ENCODE peak calls at places on chromosome 1, in six cellular contexts. S is nephron progenitor cell; R is CD8-positive, alpha-beta T cell; I is heart right ventricle; L is breast epithelium; B is fibroblast of mammary gland. M is an unnamed sample.

GRCh38 chr1:184595609-184596008 is 159.0 kb downstream of the EDEM3 start:
- DNase-seq in S (no peak), R (no peak), I (no peak), L (no peak), B (peak), M (no peak)

GRCh38 chr1:239678181-239678580 is 291.8 kb downstream of the CHRM3 start:
- DNase-seq in S (no peak), R (no peak), I (no peak), L (no peak), B (no peak), M (no peak)

GRCh38 chr1:29575277-29575676 is 339.0 kb downstream of the PTPRU start:
- DNase-seq in S (no peak), R (no peak), I (peak), L (no peak), B (no peak), M (no peak)

GRCh38 chr1:214838351-214838750 is 235.4 kb downstream of the CENPF start:
- DNase-seq in S (no peak), R (no peak), I (no peak), L (no peak), B (peak), M (no peak)

GRCh38 chr1:25890249-25891034 is 14.9 kb upstream of the PAQR7 start:
- DNase-seq in S (no peak), R (no peak), I (no peak), L (peak), B (peak), M (no peak)

GRCh38 chr1:227779651-227780050 is 35.8 kb upstream of the PRSS38 start:
- DNase-seq in S (no peak), R (no peak), I (no peak), L (no peak), B (no peak), M (no peak)

GRCh38 chr1:230853736-230854135 is 14.6 kb downstream of the C1orf198 start:
- DNase-seq in S (no peak), R (no peak), I (no peak), L (no peak), B (no peak), M (no peak)

GRCh38 chr1:199612976-199613774 is 414.3 kb upstream of the NR5A2 start:
- DNase-seq in S (no peak), R (no peak), I (no peak), L (no peak), B (peak), M (no peak)

GRCh38 chr1:3785045-3785444 is 11.3 kb downstream of the LRRC47 start:
- DNase-seq in S (no peak), R (no peak), I (peak), L (no peak), B (no peak), M (no peak)

GRCh38 chr1:97488505-97488904 is 432.3 kb downstream of the DPYD start:
- DNase-seq in S (no peak), R (no peak), I (no peak), L (no peak), B (peak), M (no peak)

GRCh38 chr1:187067160-187067559 is 238.4 kb downstream of the PLA2G4A start:
- DNase-seq in S (no peak), R (no peak), I (no peak), L (no peak), B (no peak), M (no peak)

DNA sequence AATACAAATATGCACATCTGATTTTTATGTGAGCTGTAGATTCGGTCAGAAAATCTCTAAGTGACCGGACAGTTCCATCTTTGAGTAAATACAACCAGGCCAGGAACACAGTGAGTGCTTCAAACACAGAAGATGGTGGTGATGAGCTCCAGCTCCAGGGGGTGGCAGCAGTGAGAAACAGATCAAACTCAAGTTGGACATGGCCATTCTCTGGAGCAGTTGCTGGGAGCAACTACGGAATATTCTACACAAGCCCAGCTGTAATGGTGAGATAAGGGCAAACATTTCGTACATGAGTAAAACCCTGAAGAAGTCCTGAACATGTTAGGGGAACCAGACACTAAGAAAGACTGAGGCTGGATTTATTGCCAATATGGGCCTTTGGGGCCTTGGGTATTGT is 100.7 kb downstream of the BARHL2 start:
- DNase-seq in S (peak), R (no peak), I (no peak), L (no peak), B (no peak), M (no peak)
- TF ChIP-seq CTCF in S (no peak), R (no peak), I (no peak), L (no peak), B (no peak), M (peak)

GRCh38 chr1:152000989-152001630 is 7.5 kb upstream of the S100A10 start:
- DNase-seq in S (no peak), R (no peak), I (no peak), L (peak), B (no peak), M (no peak)

GRCh38 chr1:152002960-152003359 is 9.3 kb upstream of the S100A10 start:
- DNase-seq in S (no peak), R (no peak), I (no peak), L (no peak), B (no peak), M (no peak)

GRCh38 chr1:152001631-152002584 is 8.2 kb upstream of the S100A10 start:
- DNase-seq in S (peak), R (peak), I (peak), L (peak), B (peak), M (peak)

GRCh38 chr1:152005360-152005912 is 11.8 kb upstream of the S100A10 start:
- DNase-seq in S (no peak), R (no peak), I (no peak), L (no peak), B (no peak), M (no peak)

GRCh38 chr1:152003846-152004442 is 10.3 kb upstream of the S100A10 start:
- DNase-seq in S (no peak), R (no peak), I (no peak), L (no peak), B (no peak), M (no peak)
- TF ChIP-seq CTCF in S (no peak), R (no peak), I (no peak), L (no peak), B (peak), M (no peak)

GRCh38 chr1:206929509-206929908 is 7.8 kb upstream of the FCMR start:
- DNase-seq in S (no peak), R (no peak), I (no peak), L (no peak), B (no peak), M (no peak)
- TF ChIP-seq CTCF in S (no peak), R (no peak), I (no peak), L (no peak), B (no peak), M (no peak)

GRCh38 chr1:212946872-212947271 is 3.5 kb upstream of the VASH2 start:
- DNase-seq in S (no peak), R (no peak), I (no peak), L (no peak), B (no peak), M (no peak)

GRCh38 chr1:212952596-212952995 is 2.3 kb downstream of the VASH2 start:
- DNase-seq in S (no peak), R (no peak), I (no peak), L (no peak), B (no peak), M (no peak)

GRCh38 chr1:212949771-212950170 is 570 bp upstream of the VASH2 start:
- DNase-seq in S (no peak), R (no peak), I (no peak), L (no peak), B (no peak), M (no peak)

GRCh38 chr1:212951058-212951923 is 950 bp downstream of the VASH2 start:
- DNase-seq in S (peak), R (no peak), I (no peak), L (no peak), B (no peak), M (no peak)

DNA sequence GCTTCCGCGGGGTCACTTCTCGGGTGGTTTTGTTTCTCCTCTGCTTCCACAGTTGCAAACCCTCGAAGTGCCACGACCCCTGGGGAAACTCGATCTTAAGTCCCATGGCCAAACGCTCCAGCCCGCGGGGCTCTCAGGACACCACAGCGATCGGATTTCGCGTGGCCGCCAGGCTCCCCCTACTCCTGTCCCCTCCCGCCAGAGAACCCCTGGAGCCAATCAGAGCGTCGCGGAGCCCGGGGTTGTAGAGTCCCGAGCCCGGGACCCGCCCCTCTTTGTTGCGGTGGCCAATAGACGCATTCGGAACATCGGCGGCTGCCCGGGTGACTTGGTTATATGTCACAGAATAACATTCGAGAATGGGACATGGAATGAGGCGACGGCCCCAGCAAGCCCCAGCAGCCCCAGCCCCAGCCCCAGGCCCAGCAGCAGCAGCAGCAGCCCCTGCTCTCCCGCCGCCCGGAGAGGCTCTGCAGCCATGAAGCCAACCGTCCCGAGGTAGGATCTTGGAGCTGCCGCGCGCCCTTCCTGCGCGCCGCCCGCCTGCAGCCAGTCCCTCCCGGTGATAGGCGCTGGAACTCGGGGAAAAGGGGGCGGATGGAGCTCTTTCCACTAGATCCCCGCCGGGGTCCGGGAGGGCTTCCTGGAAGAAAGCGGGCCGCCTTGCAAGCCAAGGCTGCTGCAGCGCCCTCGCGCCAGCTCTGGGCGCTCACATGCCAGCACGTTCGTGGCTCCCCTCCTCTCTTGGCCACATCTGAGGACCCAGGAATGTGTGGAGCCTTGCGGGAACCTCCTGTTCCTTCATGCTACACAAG is at the start of gene VASH2:
- DNase-seq in S (peak), R (no peak), I (peak), L (peak), B (peak), M (peak)
- TF ChIP-seq CTCF in S (no peak), R (no peak), I (no peak), L (no peak), B (no peak), M (no peak)

GRCh38 chr1:27368872-27369703 is 2.3 kb upstream of the MAP3K6 start:
- DNase-seq in S (no peak), R (no peak), I (no peak), L (no peak), B (peak), M (no peak)

GRCh38 chr1:27374687-27375086 is at the start of gene FCN3:
- DNase-seq in S (no peak), R (no peak), I (no peak), L (no peak), B (no peak), M (no peak)

GRCh38 chr1:27372022-27372807 is 2.4 kb downstream of the FCN3 start:
- DNase-seq in S (no peak), R (no peak), I (no peak), L (no peak), B (peak), M (no peak)

GRCh38 chr1:27377760-27378495 is 3.3 kb upstream of the FCN3 start:
- DNase-seq in S (no peak), R (no peak), I (no peak), L (peak), B (no peak), M (no peak)

GRCh38 chr1:27372808-27373690 is 1.6 kb downstream of the FCN3 start:
- DNase-seq in S (no peak), R (no peak), I (no peak), L (no peak), B (no peak), M (no peak)
- TF ChIP-seq CTCF in S (peak), R (no peak), I (no peak), L (no peak), B (peak), M (peak)

GRCh38 chr1:153356392-153357075 is 1.1 kb upstream of the S100A9 start:
- DNase-seq in S (no peak), R (no peak), I (no peak), L (peak), B (no peak), M (no peak)

GRCh38 chr1:153354515-153355193 is 3.0 kb upstream of the S100A9 start:
- DNase-seq in S (no peak), R (no peak), I (no peak), L (peak), B (no peak), M (no peak)

GRCh38 chr1:153355445-153356071 is 2.1 kb upstream of the S100A9 start:
- DNase-seq in S (peak), R (no peak), I (peak), L (peak), B (peak), M (peak)

GRCh38 chr1:153352523-153352922 is 3.9 kb upstream of the PGLYRP4 start:
- DNase-seq in S (peak), R (peak), I (peak), L (peak), B (peak), M (peak)

DNA sequence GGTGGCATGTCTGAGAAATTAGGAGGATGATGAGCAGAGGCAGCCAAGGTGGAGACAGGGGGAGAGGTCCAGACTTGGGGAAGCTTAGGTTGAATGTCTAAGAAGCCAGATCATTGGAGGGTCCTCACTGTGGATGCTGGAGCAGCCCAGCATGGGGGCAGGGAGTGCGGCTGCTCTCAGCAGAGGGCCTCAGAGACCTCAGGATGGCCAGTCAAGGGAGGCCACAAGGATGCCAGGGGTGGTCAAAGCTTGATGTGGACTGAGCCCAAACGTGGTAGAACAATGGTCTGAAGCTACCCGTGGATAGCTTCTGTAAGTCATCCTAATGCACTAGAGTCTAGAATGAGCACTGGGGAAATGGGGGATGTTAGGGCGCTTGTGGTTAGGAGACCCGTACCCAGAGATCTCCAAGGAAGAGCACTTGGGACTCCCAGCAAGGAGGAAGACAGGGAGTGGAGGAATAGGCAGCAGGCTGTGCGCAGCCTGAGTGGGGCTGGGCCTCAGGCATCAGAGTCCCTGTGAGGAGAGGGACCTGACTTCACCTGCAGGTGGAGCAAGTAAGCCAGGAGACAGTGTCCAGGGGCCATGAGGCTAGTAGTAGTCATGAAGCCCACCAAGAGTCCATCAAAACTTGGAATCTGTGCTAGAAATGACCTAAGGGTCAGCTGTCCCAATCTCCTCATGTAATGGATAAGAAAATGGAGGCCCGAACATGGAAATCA is 4.3 kb upstream of the S100A9 start:
- DNase-seq in S (peak), R (no peak), I (no peak), L (peak), B (peak), M (peak)
- TF ChIP-seq CTCF in S (peak), R (no peak), I (no peak), L (no peak), B (peak), M (peak)

GRCh38 chr1:178052650-178053461 is 41.0 kb upstream of the RASAL2 start:
- DNase-seq in S (no peak), R (no peak), I (no peak), L (no peak), B (peak), M (no peak)

GRCh38 chr1:178057131-178057765 is 36.7 kb upstream of the RASAL2 start:
- DNase-seq in S (no peak), R (no peak), I (no peak), L (no peak), B (peak), M (no peak)

GRCh38 chr1:178057863-178058576 is 35.9 kb upstream of the RASAL2 start:
- DNase-seq in S (no peak), R (no peak), I (peak), L (no peak), B (peak), M (no peak)

GRCh38 chr1:178055779-178056471 is 38.0 kb upstream of the RASAL2 start:
- DNase-seq in S (no peak), R (no peak), I (no peak), L (no peak), B (peak), M (no peak)

GRCh38 chr1:178055093-178055492 is 38.8 kb upstream of the RASAL2 start:
- DNase-seq in S (peak), R (no peak), I (peak), L (no peak), B (peak), M (peak)
- TF ChIP-seq CTCF in S (no peak), R (no peak), I (peak), L (no peak), B (peak), M (no peak)

GRCh38 chr1:20661235-20662109 is at the start of gene DDOST:
- DNase-seq in S (peak), R (peak), I (peak), L (peak), B (peak), M (peak)
- TF ChIP-seq CTCF in S (no peak), R (peak), I (peak), L (no peak), B (peak), M (peak)

DNA sequence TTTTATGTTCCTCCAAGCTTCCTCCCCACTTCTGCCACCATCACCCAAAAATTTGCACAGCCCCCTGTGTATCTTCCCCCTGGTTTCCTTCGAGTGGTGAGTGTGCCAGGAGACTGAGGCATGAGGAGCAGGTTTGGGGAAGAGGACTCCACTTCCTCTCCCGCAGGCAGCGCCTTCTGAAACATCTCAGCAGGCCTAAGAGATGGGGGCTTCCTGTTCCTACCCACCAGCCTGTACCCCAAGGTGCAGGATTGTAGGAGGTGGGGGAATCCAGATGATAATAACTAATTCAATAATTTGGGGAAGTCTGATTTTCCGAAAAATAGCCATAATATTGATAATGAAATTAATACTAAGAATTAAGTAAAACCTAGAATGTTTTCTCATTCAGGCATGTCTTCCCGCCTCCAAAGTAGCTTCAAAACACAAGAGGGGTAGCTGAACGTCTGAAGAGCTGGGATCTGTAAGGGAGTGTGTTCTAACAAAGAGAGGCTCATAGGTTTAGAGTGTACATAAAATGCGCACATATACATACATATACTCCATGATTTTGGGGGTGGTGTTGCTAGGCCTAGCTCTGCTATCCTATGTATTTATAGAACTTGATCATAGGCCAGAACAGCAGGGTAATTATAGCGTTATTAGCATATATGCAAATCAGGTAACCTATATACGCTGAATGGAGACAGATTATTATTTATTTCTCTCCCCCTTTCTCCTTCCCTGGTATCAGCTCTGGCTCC is 62.5 kb downstream of the RHBG start:
- DNase-seq in S (no peak), R (no peak), I (no peak), L (no peak), B (no peak), M (no peak)
- TF ChIP-seq CTCF in S (no peak), R (no peak), I (no peak), L (no peak), B (no peak), M (no peak)

M was measured in neural crest cell.